ENCODE peak calls at places on chromosomes 13 and 19, in five cellular contexts. One of them, this sample, is unnamed.

GRCh38 chr13:40670307-40670706 is 3.9 kb upstream of the FOXO1 start:
- DNase-seq in IMR-90: no peak
- DNase-seq in suprapubic skin: no peak
- DNase-seq in breast epithelium: no peak
- DNase-seq in adrenal gland: no peak
- DNase-seq in this sample: no peak

GRCh38 chr19:17052439-17052838 is 22.8 kb downstream of the HAUS8 start:
- DNase-seq in IMR-90: peak
- DNase-seq in suprapubic skin: no peak
- DNase-seq in breast epithelium: no peak
- DNase-seq in adrenal gland: peak
- DNase-seq in this sample: no peak

GRCh38 chr19:45305421-45305820 is 17.3 kb downstream of the CKM start:
- DNase-seq in IMR-90: no peak
- DNase-seq in suprapubic skin: no peak
- DNase-seq in breast epithelium: no peak
- DNase-seq in adrenal gland: no peak
- DNase-seq in this sample: no peak

GRCh38 chr13:24688111-24688510 is 7.9 kb downstream of the ATP12A start:
- DNase-seq in IMR-90: no peak
- DNase-seq in suprapubic skin: no peak
- DNase-seq in breast epithelium: no peak
- DNase-seq in adrenal gland: no peak
- DNase-seq in this sample: no peak

GRCh38 chr19:13024126-13024957 is 29.1 kb downstream of the NFIX start:
- DNase-seq in IMR-90: peak
- DNase-seq in suprapubic skin: no peak
- DNase-seq in breast epithelium: no peak
- DNase-seq in adrenal gland: peak
- DNase-seq in this sample: no peak

GRCh38 chr19:47021536-47022139 is 2.0 kb downstream of the NPAS1 start:
- DNase-seq in IMR-90: no peak
- DNase-seq in suprapubic skin: no peak
- DNase-seq in breast epithelium: no peak
- DNase-seq in adrenal gland: no peak
- DNase-seq in this sample: no peak

GRCh38 chr13:85141425-85141824 is 657.8 kb downstream of the SLITRK6 start:
- DNase-seq in IMR-90: no peak
- DNase-seq in suprapubic skin: no peak
- DNase-seq in breast epithelium: no peak
- DNase-seq in adrenal gland: no peak
- DNase-seq in this sample: no peak

GRCh38 chr13:35925669-35926068 is 205.5 kb downstream of the DCLK1 start:
- DNase-seq in IMR-90: peak
- DNase-seq in suprapubic skin: no peak
- DNase-seq in breast epithelium: no peak
- DNase-seq in adrenal gland: no peak
- DNase-seq in this sample: no peak

GRCh38 chr19:55069137-55069858 is 6.3 kb upstream of the RDH13 start:
- DNase-seq in IMR-90: no peak
- DNase-seq in suprapubic skin: no peak
- DNase-seq in breast epithelium: peak
- DNase-seq in adrenal gland: no peak
- DNase-seq in this sample: no peak

GRCh38 chr19:1253514-1254080 is 5.2 kb downstream of the MIDN start:
- DNase-seq in IMR-90: peak
- DNase-seq in suprapubic skin: peak
- DNase-seq in breast epithelium: no peak
- DNase-seq in adrenal gland: no peak
- DNase-seq in this sample: peak
- TF ChIP-seq POLR2A in IMR-90: peak
- TF ChIP-seq POLR2A in suprapubic skin: no peak
- TF ChIP-seq POLR2A in breast epithelium: no peak
- TF ChIP-seq POLR2A in adrenal gland: no peak
- TF ChIP-seq POLR2A in this sample: no peak

GRCh38 chr19:7197169-7197759 is 97.0 kb downstream of the INSR start:
- DNase-seq in IMR-90: peak
- DNase-seq in suprapubic skin: peak
- DNase-seq in breast epithelium: peak
- DNase-seq in adrenal gland: peak
- DNase-seq in this sample: peak
- H3K4me3 ChIP-seq in IMR-90: peak
- H3K4me3 ChIP-seq in suprapubic skin: peak
- H3K4me3 ChIP-seq in breast epithelium: peak
- H3K4me3 ChIP-seq in adrenal gland: no peak
- H3K4me3 ChIP-seq in this sample: peak

GRCh38 chr19:57747472-57747807 is 825 bp downstream of the ZNF776 start:
- DNase-seq in IMR-90: no peak
- DNase-seq in suprapubic skin: no peak
- DNase-seq in breast epithelium: no peak
- DNase-seq in adrenal gland: no peak
- DNase-seq in this sample: no peak

GRCh38 chr19:57748029-57748428 is 1.4 kb downstream of the ZNF776 start:
- DNase-seq in IMR-90: no peak
- DNase-seq in suprapubic skin: no peak
- DNase-seq in breast epithelium: no peak
- DNase-seq in adrenal gland: no peak
- DNase-seq in this sample: no peak

DNA sequence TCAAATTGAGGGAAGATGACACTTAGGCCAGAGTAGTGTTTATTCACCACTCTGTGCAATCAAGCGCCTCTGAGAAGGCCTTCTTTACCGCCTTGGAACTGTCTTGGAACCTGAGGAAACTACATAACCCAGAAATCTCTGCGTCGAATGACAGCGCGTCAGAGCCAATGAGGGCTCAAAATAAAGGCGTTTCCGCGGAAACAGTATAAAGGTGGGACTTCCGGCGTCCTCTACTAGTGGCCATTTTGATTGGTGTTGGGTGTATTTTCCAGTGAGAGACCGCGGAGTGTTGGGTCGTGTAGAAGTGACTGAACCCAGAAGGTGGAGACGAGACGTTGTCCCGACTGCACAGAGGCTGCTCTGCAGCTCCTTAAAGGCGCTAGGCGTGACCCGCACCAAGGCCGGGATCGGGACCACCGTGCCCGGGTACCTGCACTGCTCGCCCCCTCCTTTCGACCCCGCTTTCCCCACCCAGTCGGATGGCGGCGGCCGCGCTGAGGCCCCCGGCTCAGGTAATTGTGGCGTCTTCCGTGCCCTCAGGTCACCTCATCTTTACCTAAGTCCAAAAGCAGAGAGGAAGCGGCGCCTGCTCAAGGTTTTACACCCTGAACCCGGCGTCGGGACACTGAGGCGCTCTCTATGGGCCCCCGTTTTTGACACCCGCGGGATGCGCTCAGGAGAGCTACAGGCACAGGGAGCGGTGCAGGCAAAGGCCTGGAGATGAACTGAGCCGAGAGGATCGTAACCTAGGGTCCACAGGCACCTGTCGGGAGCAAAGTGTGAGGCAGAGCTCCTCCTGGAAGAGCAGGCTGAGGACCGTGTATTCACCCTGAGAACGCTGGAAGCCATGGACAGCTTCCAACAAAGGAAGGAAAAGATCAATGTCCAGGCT is at the start of gene ZNF776:
- DNase-seq in IMR-90: peak
- DNase-seq in suprapubic skin: peak
- DNase-seq in breast epithelium: peak
- DNase-seq in adrenal gland: peak
- DNase-seq in this sample: peak
- TF ChIP-seq POLR2A in IMR-90: peak
- TF ChIP-seq POLR2A in suprapubic skin: no peak
- TF ChIP-seq POLR2A in breast epithelium: no peak
- TF ChIP-seq POLR2A in adrenal gland: peak
- TF ChIP-seq POLR2A in this sample: no peak

DNA sequence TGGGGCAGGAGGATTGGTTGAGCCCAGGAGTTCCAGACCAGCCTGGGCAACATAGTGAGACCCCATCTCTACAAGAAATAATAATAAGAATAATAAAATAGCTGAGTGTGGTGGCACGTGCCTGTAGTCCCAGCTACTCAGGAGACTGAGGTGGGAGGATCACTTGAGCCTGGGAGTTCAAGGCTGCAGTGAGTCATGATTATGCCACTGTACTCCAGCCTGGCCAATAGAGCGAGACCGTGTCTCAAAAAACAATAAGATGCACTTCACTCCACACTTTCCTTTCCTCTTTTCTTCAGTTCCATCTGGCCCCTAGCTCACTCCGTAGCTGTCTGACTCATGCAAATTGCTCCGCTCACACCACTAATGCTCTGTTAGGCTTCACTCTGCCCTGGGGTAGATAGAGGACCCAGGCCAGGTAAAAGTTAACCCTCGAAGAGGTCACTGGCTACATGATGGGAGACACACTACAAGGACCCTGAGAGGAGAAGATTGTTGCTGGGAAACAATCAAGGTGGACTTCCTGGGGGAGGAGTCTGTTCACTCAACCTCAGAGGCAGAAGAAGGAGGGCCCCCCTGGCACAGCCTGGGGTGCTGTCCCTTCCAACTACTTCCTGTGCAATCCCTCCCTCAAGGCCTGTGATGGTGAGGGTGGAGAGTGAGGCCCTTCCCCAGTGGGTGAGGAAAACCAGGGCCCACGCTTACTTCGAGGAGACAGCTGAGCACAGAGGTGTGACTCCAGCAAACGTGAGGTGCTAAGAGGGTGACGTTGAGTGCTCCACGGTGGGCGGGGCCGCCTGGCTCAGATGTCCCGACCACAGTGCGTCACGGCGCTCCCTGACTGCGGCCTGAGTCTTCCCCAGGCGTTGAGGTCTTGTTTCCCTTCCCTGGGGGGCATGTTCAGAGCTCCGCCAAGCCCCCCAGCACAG is 8.8 kb upstream of the TNFSF9 start:
- DNase-seq in IMR-90: no peak
- DNase-seq in suprapubic skin: no peak
- DNase-seq in breast epithelium: no peak
- DNase-seq in adrenal gland: no peak
- DNase-seq in this sample: no peak
- H3K4me3 ChIP-seq in IMR-90: no peak
- H3K4me3 ChIP-seq in suprapubic skin: no peak
- H3K4me3 ChIP-seq in breast epithelium: no peak
- H3K4me3 ChIP-seq in adrenal gland: no peak
- H3K4me3 ChIP-seq in this sample: no peak

GRCh38 chr13:37413161-37413560 is 185.4 kb downstream of the POSTN start:
- DNase-seq in IMR-90: no peak
- DNase-seq in suprapubic skin: no peak
- DNase-seq in breast epithelium: no peak
- DNase-seq in adrenal gland: no peak
- DNase-seq in this sample: no peak

GRCh38 chr13:37414667-37415066 is 183.9 kb downstream of the POSTN start:
- DNase-seq in IMR-90: no peak
- DNase-seq in suprapubic skin: no peak
- DNase-seq in breast epithelium: no peak
- DNase-seq in adrenal gland: no peak
- DNase-seq in this sample: no peak

GRCh38 chr13:37417042-37417441 is 181.5 kb downstream of the POSTN start:
- DNase-seq in IMR-90: peak
- DNase-seq in suprapubic skin: no peak
- DNase-seq in breast epithelium: no peak
- DNase-seq in adrenal gland: no peak
- DNase-seq in this sample: no peak

GRCh38 chr13:37409756-37410155 is 188.8 kb downstream of the POSTN start:
- DNase-seq in IMR-90: peak
- DNase-seq in suprapubic skin: no peak
- DNase-seq in breast epithelium: no peak
- DNase-seq in adrenal gland: no peak
- DNase-seq in this sample: no peak

DNA sequence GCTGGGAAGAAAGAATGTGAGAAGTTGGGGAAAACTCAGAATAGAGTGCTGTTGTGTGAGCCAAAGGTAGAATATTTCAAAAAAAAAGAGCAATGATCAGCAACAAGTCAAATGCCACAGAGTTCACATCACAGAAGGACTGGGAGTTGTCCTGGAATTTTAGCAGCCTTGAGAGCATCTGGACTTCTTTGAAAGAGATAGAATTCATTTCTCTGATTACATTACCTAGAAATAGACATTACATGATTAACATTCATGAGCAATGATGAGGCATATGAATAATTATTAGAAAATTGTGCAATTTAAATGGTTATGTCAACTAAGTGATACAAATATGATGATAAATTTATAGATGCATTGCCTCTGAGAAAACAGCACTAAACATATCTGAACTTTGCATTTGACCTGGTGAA is 186.3 kb downstream of the POSTN start:
- DNase-seq in IMR-90: peak
- DNase-seq in suprapubic skin: no peak
- DNase-seq in breast epithelium: no peak
- DNase-seq in adrenal gland: no peak
- DNase-seq in this sample: no peak
- TF ChIP-seq POLR2A in IMR-90: no peak
- TF ChIP-seq POLR2A in suprapubic skin: no peak
- TF ChIP-seq POLR2A in breast epithelium: no peak
- TF ChIP-seq POLR2A in adrenal gland: no peak
- TF ChIP-seq POLR2A in this sample: no peak

This sample was measured in esophagus muscularis mucosa.